ENCODE peak calls at places on chromosomes 1 and 21, in eight cellular contexts. K is OCI-LY7, H is GM23338, A is tibial nerve, L is body of pancreas, P is Caco-2, S is kidney, Y is heart left ventricle. G is an unnamed sample. For H3K4me1, the result is how much of the 10 kb centered on the place peaks cover.

GRCh38 chr1:16020325-16020724 is 1.5 kb upstream of the CLCNKA start:
- DNase-seq in K (no peak), H (no peak), A (no peak), L (no peak), P (no peak), S (no peak), Y (no peak), G (no peak)

GRCh38 chr1:58823481-58824010 is 39.7 kb upstream of the JUN start:
- DNase-seq in K (no peak), H (no peak), A (no peak), L (no peak), P (no peak), S (no peak), Y (no peak), G (peak)

GRCh38 chr1:31727195-31727594 is 23.4 kb upstream of the COL16A1 start:
- DNase-seq in K (no peak), H (no peak), A (no peak), L (no peak), P (no peak), S (no peak), Y (peak), G (no peak)

GRCh38 chr21:42160950-42161225 is 58.1 kb upstream of the ABCG1 start:
- DNase-seq in K (no peak), H (no peak), A (no peak), L (no peak), P (no peak), S (no peak), Y (no peak), G (no peak)

GRCh38 chr1:30806381-30807317 is 49.1 kb upstream of the LAPTM5 start:
- DNase-seq in K (no peak), H (no peak), A (no peak), L (no peak), P (no peak), S (peak), Y (no peak), G (no peak)

GRCh38 chr1:236091933-236092318 is 27.0 kb upstream of the NID1 start:
- DNase-seq in K (no peak), H (no peak), A (no peak), L (no peak), P (no peak), S (no peak), Y (no peak), G (no peak)

GRCh38 chr1:7675431-7676273 is 95.4 kb upstream of the VAMP3 start:
- DNase-seq in K (no peak), H (no peak), A (no peak), L (no peak), P (no peak), S (peak), Y (peak), G (no peak)

GRCh38 chr1:9476790-9477463 is 62.3 kb upstream of the SLC25A33 start:
- DNase-seq in K (no peak), H (no peak), A (no peak), L (no peak), P (no peak), S (no peak), Y (no peak), G (no peak)

GRCh38 chr1:229075217-229075616 is 195.7 kb upstream of the RAB4A start:
- DNase-seq in K (no peak), H (no peak), A (no peak), L (no peak), P (no peak), S (no peak), Y (no peak), G (no peak)

GRCh38 chr1:243421784-243422183 is 165.9 kb downstream of the SDCCAG8 start:
- DNase-seq in K (no peak), H (peak), A (no peak), L (peak), P (no peak), S (no peak), Y (no peak), G (peak)

GRCh38 chr1:37602750-37603694 is 7.3 kb upstream of the GNL2 start:
- DNase-seq in K (peak), H (peak), A (no peak), L (peak), P (peak), S (no peak), Y (no peak), G (peak)

GRCh38 chr1:54763814-54764131 is 550 bp downstream of the PARS2 start:
- DNase-seq in K (no peak), H (peak), A (no peak), L (no peak), P (no peak), S (no peak), Y (no peak), G (no peak)

GRCh38 chr21:31136891-31137290 is 98.6 kb upstream of the KRTAP19-8 start:
- DNase-seq in K (no peak), H (no peak), A (no peak), L (peak), P (no peak), S (no peak), Y (no peak), G (peak)

GRCh38 chr1:156574039-156574633 is 1.8 kb upstream of the IQGAP3 start:
- DNase-seq in K (no peak), H (no peak), A (no peak), L (no peak), P (no peak), S (no peak), Y (no peak), G (no peak)

GRCh38 chr1:19300211-19300610 is 11.6 kb upstream of the AKR7A3 start:
- DNase-seq in K (no peak), H (no peak), A (no peak), L (no peak), P (no peak), S (no peak), Y (no peak), G (no peak)

GRCh38 chr1:11842154-11843041 is 5.2 kb downstream of the NPPA start:
- DNase-seq in K (peak), H (no peak), A (no peak), L (no peak), P (no peak), S (peak), Y (no peak), G (peak)

GRCh38 chr1:29753771-29754607 is 517.7 kb downstream of the PTPRU start:
- DNase-seq in K (no peak), H (no peak), A (no peak), L (no peak), P (no peak), S (no peak), Y (no peak), G (no peak)

GRCh38 chr1:113983826-113984225 is 4.6 kb downstream of the OLFML3 start:
- DNase-seq in K (no peak), H (no peak), A (no peak), L (no peak), P (no peak), S (no peak), Y (no peak), G (no peak)

GRCh38 chr21:27555996-27556395 is 589.1 kb upstream of the ADAMTS5 start:
- DNase-seq in K (no peak), H (no peak), A (no peak), L (no peak), P (no peak), S (no peak), Y (no peak), G (no peak)

GRCh38 chr1:202018476-202019234 is 8.3 kb downstream of the ELF3 start:
- DNase-seq in K (no peak), H (peak), A (no peak), L (peak), P (peak), S (peak), Y (no peak), G (peak)

GRCh38 chr1:218463194-218464156 is 118.3 kb downstream of the TGFB2 start:
- DNase-seq in K (no peak), H (no peak), A (peak), L (peak), P (no peak), S (no peak), Y (peak), G (peak)

GRCh38 chr1:64691631-64692030 is 53.2 kb upstream of the RAVER2 start:
- DNase-seq in K (no peak), H (peak), A (no peak), L (no peak), P (no peak), S (no peak), Y (no peak), G (no peak)

GRCh38 chr21:15837603-15838002 is 107.8 kb downstream of the USP25 start:
- DNase-seq in K (no peak), H (no peak), A (no peak), L (no peak), P (no peak), S (no peak), Y (no peak), G (peak)

GRCh38 chr1:45617618-45618017 is 6.2 kb downstream of the CCDC17 start:
- DNase-seq in K (no peak), H (no peak), A (no peak), L (no peak), P (no peak), S (no peak), Y (no peak), G (no peak)

GRCh38 chr1:18069903-18070302 is 37.7 kb upstream of the IGSF21 start:
- DNase-seq in K (no peak), H (no peak), A (no peak), L (no peak), P (no peak), S (no peak), Y (no peak), G (no peak)

GRCh38 chr21:28742527-28742926 is 250.2 kb downstream of the LTN1 start:
- DNase-seq in K (no peak), H (no peak), A (no peak), L (no peak), P (no peak), S (no peak), Y (no peak), G (no peak)

GRCh38 chr1:86466986-86467385 is 1.7 kb upstream of the CLCA1 start:
- DNase-seq in K (no peak), H (no peak), A (no peak), L (no peak), P (no peak), S (no peak), Y (no peak), G (no peak)

GRCh38 chr1:26826261-26827201 is at the start of gene ZDHHC18:
- DNase-seq in K (peak), H (peak), A (peak), L (peak), P (no peak), S (peak), Y (peak), G (peak)

GRCh38 chr1:27868932-27869718 is 3.2 kb upstream of the THEMIS2 start:
- DNase-seq in K (peak), H (no peak), A (no peak), L (peak), P (no peak), S (peak), Y (no peak), G (no peak)

GRCh38 chr1:87594736-87595383 is 266.2 kb downstream of the LMO4 start:
- DNase-seq in K (no peak), H (no peak), A (no peak), L (no peak), P (no peak), S (no peak), Y (no peak), G (peak)

GRCh38 chr1:230268371-230269170 is 157.6 kb downstream of the PGBD5 start:
- DNase-seq in K (no peak), H (peak), A (no peak), L (peak), P (peak), S (no peak), Y (no peak), G (peak)

GRCh38 chr1:230864441-230864840 is 3.9 kb downstream of the C1orf198 start:
- DNase-seq in K (no peak), H (no peak), A (no peak), L (no peak), P (no peak), S (no peak), Y (no peak), G (no peak)

GRCh38 chr1:97204468-97204867 is 482.9 kb downstream of the PTBP2 start:
- DNase-seq in K (no peak), H (no peak), A (no peak), L (no peak), P (no peak), S (no peak), Y (no peak), G (no peak)

GRCh38 chr1:11879311-11880180 is 20.8 kb upstream of the NPPB start:
- DNase-seq in K (no peak), H (no peak), A (no peak), L (no peak), P (no peak), S (peak), Y (peak), G (no peak)

GRCh38 chr1:75970631-75971030 is 38.4 kb upstream of the ASB17 start:
- DNase-seq in K (no peak), H (no peak), A (no peak), L (no peak), P (no peak), S (no peak), Y (no peak), G (no peak)

GRCh38 chr1:75969550-75969949 is 37.3 kb upstream of the ASB17 start:
- DNase-seq in K (no peak), H (no peak), A (no peak), L (no peak), P (no peak), S (no peak), Y (no peak), G (no peak)

GRCh38 chr1:75967719-75968118 is 35.5 kb upstream of the ASB17 start:
- DNase-seq in K (no peak), H (no peak), A (no peak), L (no peak), P (no peak), S (no peak), Y (no peak), G (no peak)

GRCh38 chr1:75964760-75965408 is 32.7 kb upstream of the ASB17 start:
- DNase-seq in K (no peak), H (no peak), A (no peak), L (no peak), P (no peak), S (no peak), Y (no peak), G (no peak)
- TF ChIP-seq CTCF in K (no peak), H (no peak), A (no peak), L (no peak), P (no peak), S (no peak), Y (no peak), G (no peak)

DNA sequence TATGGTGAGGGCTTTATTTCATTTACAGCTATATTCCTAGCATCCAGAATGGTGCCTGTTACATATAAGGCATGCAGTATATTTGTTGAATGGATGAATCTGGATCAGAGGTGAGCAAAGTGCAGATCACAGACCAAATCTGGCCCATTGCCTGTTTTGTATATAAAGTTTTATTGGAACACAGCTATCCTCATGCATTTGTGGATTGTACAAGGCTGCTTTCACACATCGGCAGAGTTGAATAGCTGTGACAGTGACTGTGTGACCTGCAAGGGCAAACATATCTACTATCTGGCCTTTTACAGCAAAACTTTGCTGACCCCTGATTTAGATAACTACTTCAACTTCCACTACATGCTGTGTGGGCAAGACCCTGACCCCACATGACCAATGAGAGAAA is 54.0 kb upstream of the MRPS6 start:
- DNase-seq in K (peak), H (no peak), A (no peak), L (no peak), P (no peak), S (no peak), Y (no peak), G (no peak)
- H3K4me1 ChIP-seq in K (half or more), H (under half), A (under half), L (under half), P (under half), S (under half), Y (under half), G (under half)

GRCh38 chr21:45357436-45358260 is 47.3 kb upstream of the COL18A1 start:
- DNase-seq in K (no peak), H (peak), A (no peak), L (peak), P (peak), S (peak), Y (peak), G (peak)
- TF ChIP-seq CTCF in K (no peak), H (peak), A (no peak), L (no peak), P (no peak), S (no peak), Y (no peak), G (peak)

GRCh38 chr1:164577291-164577690 is 18.3 kb downstream of the PBX1 start:
- DNase-seq in K (no peak), H (peak), A (no peak), L (no peak), P (no peak), S (no peak), Y (no peak), G (no peak)
- H3K4me1 ChIP-seq in K (under half), H (half or more), A (under half), L (under half), P (under half), S (under half), Y (under half), G (under half)

G was measured in hepatocyte.